ENCODE peak calls at places on chromosomes 7 and 10, in nine cellular contexts. J is transverse colon; R is CD8-positive, alpha-beta T cell; D is aorta; C is CD8-positive, alpha-beta memory T cell; N is GM23248; M is GM23338; Z is tibial nerve; S is SK-N-SH. Q is an unnamed sample.

GRCh38 chr7:88693131-88693530 is 66.4 kb upstream of the ZNF804B start:
- DNase-seq in J (no peak), R (no peak), D (no peak), C (no peak), N (no peak), M (no peak), Z (no peak), S (no peak), Q (no peak)

GRCh38 chr10:124401633-124402032 is 17.1 kb downstream of the OAT start:
- DNase-seq in J (no peak), R (no peak), D (peak; percentile 19), C (no peak), N (no peak), M (no peak), Z (no peak), S (no peak), Q (no peak)

GRCh38 chr7:36663481-36663880 is 60.8 kb downstream of the AOAH start:
- DNase-seq in J (no peak), R (no peak), D (no peak), C (no peak), N (no peak), M (no peak), Z (no peak), S (no peak), Q (no peak)

GRCh38 chr7:16594061-16594460 is 51.5 kb downstream of the ANKMY2 start:
- DNase-seq in J (no peak), R (no peak), D (no peak), C (no peak), N (peak; percentile 17), M (no peak), Z (no peak), S (no peak), Q (no peak)

GRCh38 chr10:74227697-74228424 is 76.8 kb downstream of the ADK start:
- DNase-seq in J (no peak), R (no peak), D (no peak), C (no peak), N (peak; percentile 78), M (no peak), Z (no peak), S (no peak), Q (no peak)

GRCh38 chr10:129400426-129400825 is 66.6 kb upstream of the MGMT start:
- DNase-seq in J (no peak), R (no peak), D (no peak), C (no peak), N (no peak), M (no peak), Z (no peak), S (no peak), Q (no peak)

GRCh38 chr7:47400741-47401206 is 181.1 kb downstream of the TNS3 start:
- DNase-seq in J (peak; percentile 7), R (no peak), D (no peak), C (no peak), N (no peak), M (peak; percentile 12), Z (no peak), S (no peak), Q (no peak)

GRCh38 chr10:6195891-6196290 is 6.8 kb upstream of the PFKFB3 start:
- DNase-seq in J (no peak), R (no peak), D (no peak), C (no peak), N (peak; percentile 28), M (no peak), Z (no peak), S (no peak), Q (peak; percentile 61)

GRCh38 chr7:55309040-55309991 is 55.8 kb upstream of the LANCL2 start:
- DNase-seq in J (peak; percentile 11), R (peak; percentile 19), D (no peak), C (peak; percentile 87), N (no peak), M (no peak), Z (no peak), S (no peak), Q (no peak)

GRCh38 chr7:73839290-73839689 is 3.0 kb downstream of the METTL27 start:
- DNase-seq in J (no peak), R (no peak), D (no peak), C (no peak), N (no peak), M (no peak), Z (no peak), S (no peak), Q (no peak)

GRCh38 chr10:3895045-3895609 is 110.1 kb upstream of the KLF6 start:
- DNase-seq in J (no peak), R (no peak), D (no peak), C (no peak), N (peak; percentile 71), M (no peak), Z (no peak), S (no peak), Q (no peak)

GRCh38 chr10:129877773-129878371 is 86.2 kb downstream of the EBF3 start:
- DNase-seq in J (no peak), R (no peak), D (peak; percentile 47), C (no peak), N (peak; percentile 23), M (peak; percentile 75), Z (no peak), S (peak; percentile 50), Q (no peak)

GRCh38 chr7:75945297-75946168 is 30.6 kb downstream of the POR start:
- DNase-seq in J (no peak), R (no peak), D (no peak), C (no peak), N (peak; percentile 44), M (no peak), Z (no peak), S (no peak), Q (peak; percentile 57)

GRCh38 chr10:92242910-92243671 is 47.8 kb downstream of the CPEB3 start:
- DNase-seq in J (peak; percentile 66), R (no peak), D (no peak), C (peak; percentile 60), N (peak; percentile 11), M (peak; percentile 83), Z (no peak), S (peak; percentile 74), Q (peak; percentile 70)

GRCh38 chr7:147443942-147444341 is 1146.6 kb upstream of the C7orf33 start:
- DNase-seq in J (no peak), R (no peak), D (no peak), C (no peak), N (no peak), M (no peak), Z (no peak), S (peak; percentile 63), Q (no peak)

GRCh38 chr10:58836991-58837390 is 324.3 kb downstream of the BICC1 start:
- DNase-seq in J (no peak), R (no peak), D (no peak), C (no peak), N (no peak), M (no peak), Z (no peak), S (no peak), Q (no peak)

GRCh38 chr10:73225518-73225917 is 21.5 kb downstream of the DNAJC9 start:
- DNase-seq in J (no peak), R (no peak), D (no peak), C (no peak), N (peak; percentile 38), M (no peak), Z (no peak), S (no peak), Q (no peak)

GRCh38 chr10:50367732-50368131 is 116.4 kb upstream of the ASAH2 start:
- DNase-seq in J (peak; percentile 8), R (no peak), D (no peak), C (no peak), N (peak; percentile 63), M (peak; percentile 78), Z (no peak), S (peak; percentile 33), Q (no peak)

GRCh38 chr7:83614112-83614511 is 34.8 kb downstream of the SEMA3E start:
- DNase-seq in J (no peak), R (no peak), D (no peak), C (no peak), N (peak; percentile 1), M (no peak), Z (no peak), S (no peak), Q (no peak)

GRCh38 chr10:36801660-36802059 is 323.7 kb upstream of the ANKRD30A start:
- DNase-seq in J (no peak), R (no peak), D (no peak), C (no peak), N (no peak), M (no peak), Z (no peak), S (no peak), Q (no peak)

GRCh38 chr10:47283848-47284247 is 16.1 kb upstream of the GDF10 start:
- DNase-seq in J (no peak), R (no peak), D (no peak), C (no peak), N (no peak), M (no peak), Z (no peak), S (no peak), Q (no peak)

GRCh38 chr7:27048438-27048837 is 47.4 kb downstream of the HOXA1 start:
- DNase-seq in J (no peak), R (no peak), D (no peak), C (no peak), N (no peak), M (peak; percentile 58), Z (no peak), S (peak; percentile 11), Q (no peak)

GRCh38 chr7:148058092-148058491 is 532.5 kb upstream of the C7orf33 start:
- DNase-seq in J (no peak), R (no peak), D (no peak), C (no peak), N (no peak), M (no peak), Z (no peak), S (peak; percentile 61), Q (no peak)

GRCh38 chr10:95480102-95480900 is 80.9 kb downstream of the SORBS1 start:
- DNase-seq in J (no peak), R (no peak), D (no peak), C (no peak), N (peak; percentile 63), M (no peak), Z (no peak), S (no peak), Q (no peak)
- H3K4me3 ChIP-seq in J (no peak overlapping the region), R (no peak overlapping the region), D (no peak overlapping the region), C (no peak overlapping the region), N (no peak overlapping the region), M (no peak overlapping the region), Z (no peak overlapping the region), S (no peak overlapping the region), Q (no peak overlapping the region)

GRCh38 chr7:20331231-20331880 is 656 bp downstream of the ITGB8 start:
- DNase-seq in J (peak; percentile 57), R (no peak), D (peak; percentile 85), C (no peak), N (peak; percentile 64), M (peak; percentile 83), Z (peak; percentile 22), S (peak; percentile 76), Q (peak; percentile 89)
- H3K27ac ChIP-seq in J (peak overlapping the region; percentile 96), R (no peak overlapping the region), D (no peak overlapping the region), C (no peak overlapping the region), N (peak overlapping the region; percentile 83), M (no peak overlapping the region), Z (peak overlapping the region; percentile 92), S (peak overlapping the region; percentile 88), Q (peak overlapping the region; percentile 80)

GRCh38 chr10:132408367-132408781 is 11.4 kb downstream of the PWWP2B start:
- DNase-seq in J (peak; percentile 65), R (no peak), D (no peak), C (no peak), N (no peak), M (peak; percentile 46), Z (no peak), S (no peak), Q (peak; percentile 86)
- H3K4me1 ChIP-seq in J (peaks cover 73% of the 10 kb centered on the region), R (peaks cover 19% of the 10 kb centered on the region), D (no peaks in the 10 kb centered on the region), C (peaks cover 6% of the 10 kb centered on the region), N (peaks cover 3% of the 10 kb centered on the region), M (peaks cover 25% of the 10 kb centered on the region), Z (no peaks in the 10 kb centered on the region), S (peaks cover 21% of the 10 kb centered on the region), Q (peaks cover 80% of the 10 kb centered on the region)

GRCh38 chr7:105677803-105678583 is 96.7 kb upstream of the EFCAB10 start:
- DNase-seq in J (peak; percentile 68), R (peak; percentile 39), D (no peak), C (peak; percentile 82), N (peak; percentile 6), M (no peak), Z (no peak), S (no peak), Q (peak; percentile 70)
- H3K4me3 ChIP-seq in J (no peak overlapping the region), R (no peak overlapping the region), D (no peak overlapping the region), C (peak overlapping the region; percentile 18), N (peak overlapping the region; percentile 60), M (no peak overlapping the region), Z (peak overlapping the region; percentile 30), S (no peak overlapping the region), Q (peak overlapping the region; percentile 16)

Q was measured in left lung.